ENCODE peak calls at places on chromosomes 6 and 20, in seven cellular contexts. R is T-helper 2 cell; G is NCI-H1048; Z is omental fat pad; T is stimulated activated CD8-positive, alpha-beta memory T cell treated with anti-CD3 and anti-CD28 coated beads, Interleukin-15, amount 100 ng/mL, for 1 hour; S is CD4-positive, alpha-beta T cell; Q is fibroblast of pulmonary artery. X is an unnamed sample.

GRCh38 chr6:112802154-112802553 is 455.0 kb downstream of the RFPL4B start:
- DNase-seq in R (no peak), G (no peak), Z (no peak), T (no peak), S (no peak), Q (peak), X (peak)

GRCh38 chr6:145929037-145929633 is 35.0 kb downstream of the SHPRH start:
- DNase-seq in R (no peak), G (peak), Z (no peak), T (no peak), S (no peak), Q (peak), X (peak)

GRCh38 chr20:21396045-21396893 is 1.1 kb downstream of the NKX2-4 start:
- DNase-seq in R (no peak), G (no peak), Z (no peak), T (no peak), S (no peak), Q (no peak), X (no peak)

GRCh38 chr6:7991992-7992815 is 72.0 kb downstream of the BLOC1S5 start:
- DNase-seq in R (no peak), G (no peak), Z (no peak), T (no peak), S (no peak), Q (peak), X (no peak)

GRCh38 chr6:145278163-145278807 is 457.0 kb downstream of the EPM2A start:
- DNase-seq in R (no peak), G (no peak), Z (no peak), T (no peak), S (no peak), Q (peak), X (peak)

GRCh38 chr6:41411961-41412360 is 76.6 kb downstream of the NCR2 start:
- DNase-seq in R (no peak), G (no peak), Z (no peak), T (no peak), S (no peak), Q (no peak), X (no peak)

GRCh38 chr20:49601153-49601924 is 33.4 kb upstream of the PTGIS start:
- DNase-seq in R (no peak), G (no peak), Z (no peak), T (no peak), S (no peak), Q (no peak), X (no peak)

GRCh38 chr6:41936073-41936837 is 5.4 kb downstream of the CCND3 start:
- DNase-seq in R (peak), G (no peak), Z (no peak), T (peak), S (peak), Q (peak), X (peak)

GRCh38 chr20:47228654-47229053 is 127.8 kb downstream of the ZMYND8 start:
- DNase-seq in R (no peak), G (no peak), Z (no peak), T (no peak), S (no peak), Q (no peak), X (no peak)

GRCh38 chr6:139164001-139164400 is 29.1 kb downstream of the HECA start:
- DNase-seq in R (peak), G (no peak), Z (no peak), T (no peak), S (no peak), Q (no peak), X (no peak)

GRCh38 chr20:46053416-46053815 is 24.4 kb downstream of the SLC12A5 start:
- DNase-seq in R (no peak), G (no peak), Z (no peak), T (no peak), S (no peak), Q (no peak), X (no peak)

GRCh38 chr20:10034717-10035571 is at the start of gene ANKEF1:
- DNase-seq in R (peak), G (peak), Z (peak), T (peak), S (peak), Q (peak), X (no peak)

GRCh38 chr6:5425797-5426196 is 164.5 kb downstream of the FARS2 start:
- DNase-seq in R (no peak), G (no peak), Z (no peak), T (no peak), S (no peak), Q (no peak), X (no peak)

GRCh38 chr20:50980071-50980681 is 21.6 kb downstream of the MOCS3 start:
- DNase-seq in R (no peak), G (no peak), Z (no peak), T (no peak), S (no peak), Q (peak), X (peak)

GRCh38 chr6:109496036-109496761 is 13.2 kb upstream of the ZBTB24 start:
- DNase-seq in R (no peak), G (no peak), Z (no peak), T (no peak), S (no peak), Q (no peak), X (no peak)

GRCh38 chr6:20826378-20826777 is 292.1 kb downstream of the CDKAL1 start:
- DNase-seq in R (no peak), G (no peak), Z (no peak), T (no peak), S (no peak), Q (peak), X (peak)

GRCh38 chr6:132604635-132605150 is 15.2 kb upstream of the TAAR5 start:
- DNase-seq in R (no peak), G (no peak), Z (no peak), T (no peak), S (no peak), Q (no peak), X (no peak)

GRCh38 chr6:145266432-145267075 is 468.8 kb downstream of the EPM2A start:
- DNase-seq in R (no peak), G (no peak), Z (no peak), T (no peak), S (no peak), Q (no peak), X (no peak)

GRCh38 chr6:168683621-168684020 is 242.6 kb downstream of the SMOC2 start:
- DNase-seq in R (no peak), G (no peak), Z (no peak), T (no peak), S (no peak), Q (no peak), X (no peak)

GRCh38 chr6:16270178-16270794 is 31.9 kb downstream of the GMPR start:
- DNase-seq in R (no peak), G (no peak), Z (no peak), T (no peak), S (no peak), Q (no peak), X (no peak)

GRCh38 chr6:112216699-112217551 is 37.4 kb downstream of the LAMA4 start:
- DNase-seq in R (no peak), G (no peak), Z (no peak), T (no peak), S (no peak), Q (peak), X (peak)

GRCh38 chr6:21438986-21439352 is 154.6 kb upstream of the SOX4 start:
- DNase-seq in R (no peak), G (no peak), Z (no peak), T (no peak), S (no peak), Q (peak), X (no peak)

GRCh38 chr6:7585287-7585930 is 4.6 kb upstream of the SNRNP48 start:
- DNase-seq in R (no peak), G (no peak), Z (no peak), T (no peak), S (no peak), Q (no peak), X (no peak)

GRCh38 chr6:37807656-37808055 is 11.9 kb upstream of the ZFAND3 start:
- DNase-seq in R (no peak), G (no peak), Z (no peak), T (no peak), S (no peak), Q (no peak), X (no peak)

GRCh38 chr6:161583561-161583960 is 309.7 kb upstream of the AGPAT4 start:
- DNase-seq in R (no peak), G (no peak), Z (no peak), T (no peak), S (no peak), Q (no peak), X (no peak)

GRCh38 chr6:155444120-155444917 is 11.3 kb downstream of the NOX3 start:
- DNase-seq in R (no peak), G (no peak), Z (no peak), T (no peak), S (no peak), Q (peak), X (no peak)

GRCh38 chr6:13814938-13815575 is 700 bp upstream of the MCUR1 start:
- DNase-seq in R (no peak), G (no peak), Z (no peak), T (no peak), S (no peak), Q (peak), X (no peak)

GRCh38 chr6:110331816-110332215 is 26.3 kb downstream of the METTL24 start:
- DNase-seq in R (no peak), G (no peak), Z (no peak), T (no peak), S (no peak), Q (no peak), X (no peak)

GRCh38 chr6:105087571-105088211 is 92.1 kb downstream of the POPDC3 start:
- DNase-seq in R (no peak), G (peak), Z (no peak), T (no peak), S (no peak), Q (peak), X (no peak)